ENCODE peak calls at places on chromosomes 13 and 19, in six cellular contexts. U is mesendoderm, T is cardiac fibroblast, Q is fibroblast of mammary gland, Z is fibroblast of lung, N is psoas muscle. W is an unnamed sample.

GRCh38 chr13:48600374-48601364 is 53.1 kb upstream of the CYSLTR2 start:
- DNase-seq in U (peak; percentile 85), T (peak; percentile 49), Q (peak; percentile 32), Z (peak; percentile 97), N (no peak), W (peak; percentile 70)

GRCh38 chr19:39539165-39539518 is 819 bp downstream of the EID2 start:
- DNase-seq in U (peak; percentile 93), T (peak; percentile 53), Q (peak; percentile 21), Z (peak; percentile 74), N (no peak), W (no peak)

GRCh38 chr13:47474845-47475244 is 526.2 kb downstream of the SUCLA2 start:
- DNase-seq in U (no peak), T (no peak), Q (peak; percentile 32), Z (no peak), N (no peak), W (no peak)

GRCh38 chr19:50562329-50562728 is 5.9 kb downstream of the LRRC4B start:
- DNase-seq in U (no peak), T (no peak), Q (no peak), Z (no peak), N (no peak), W (no peak)

GRCh38 chr13:38530492-38530891 is 156.4 kb upstream of the FREM2 start:
- DNase-seq in U (no peak), T (peak; percentile 43), Q (peak; percentile 25), Z (peak; percentile 3), N (no peak), W (no peak)

GRCh38 chr19:15759962-15760565 is 22.3 kb downstream of the OR10H3 start:
- DNase-seq in U (no peak), T (no peak), Q (no peak), Z (no peak), N (no peak), W (no peak)

GRCh38 chr13:51638497-51638871 is 54.2 kb downstream of the WDFY2 start:
- DNase-seq in U (peak; percentile 25), T (peak; percentile 37), Q (peak; percentile 43), Z (peak; percentile 45), N (no peak), W (no peak)

GRCh38 chr13:111210082-111210481 is 95.0 kb downstream of the ARHGEF7 start:
- DNase-seq in U (no peak), T (no peak), Q (peak; percentile 25), Z (no peak), N (no peak), W (no peak)

GRCh38 chr13:32229443-32229842 is 85.7 kb downstream of the ZAR1L start:
- DNase-seq in U (no peak), T (no peak), Q (no peak), Z (peak; percentile 67), N (no peak), W (no peak)

GRCh38 chr13:43769552-43769951 is 17.2 kb downstream of the ENOX1 start:
- DNase-seq in U (no peak), T (no peak), Q (no peak), Z (no peak), N (no peak), W (no peak)

GRCh38 chr19:55171440-55171839 is 5.0 kb upstream of the DNAAF3 start:
- DNase-seq in U (no peak), T (no peak), Q (no peak), Z (no peak), N (no peak), W (no peak)

GRCh38 chr19:50430888-50431342 is 1.8 kb upstream of the MYBPC2 start:
- DNase-seq in U (no peak), T (no peak), Q (no peak), Z (no peak), N (no peak), W (no peak)

GRCh38 chr19:14494910-14495677 is 833 bp downstream of the GIPC1 start:
- DNase-seq in U (no peak), T (no peak), Q (no peak), Z (no peak), N (no peak), W (no peak)

GRCh38 chr19:21484631-21485030 is 20.8 kb upstream of the ZNF429 start:
- DNase-seq in U (no peak), T (no peak), Q (no peak), Z (no peak), N (no peak), W (no peak)

GRCh38 chr13:109879338-109879737 is 93.0 kb upstream of the IRS2 start:
- DNase-seq in U (no peak), T (no peak), Q (no peak), Z (no peak), N (no peak), W (no peak)

GRCh38 chr19:47176627-47177090 is 46.0 kb downstream of the SAE1 start:
- DNase-seq in U (no peak), T (peak; percentile 96), Q (peak; percentile 89), Z (peak; percentile 96), N (no peak), W (peak; percentile 74)

GRCh38 chr13:109256866-109257760 is 529.3 kb downstream of the IRS2 start:
- DNase-seq in U (peak; percentile 87), T (peak; percentile 100), Q (peak; percentile 98), Z (peak; percentile 99), N (no peak), W (peak; percentile 99)

GRCh38 chr19:18120127-18120526 is 22.5 kb downstream of the MAST3 start:
- DNase-seq in U (no peak), T (no peak), Q (no peak), Z (no peak), N (no peak), W (no peak)

GRCh38 chr19:48833977-48834376 is 2.3 kb downstream of the HSD17B14 start:
- DNase-seq in U (peak; percentile 89), T (no peak), Q (no peak), Z (no peak), N (no peak), W (no peak)

DNA sequence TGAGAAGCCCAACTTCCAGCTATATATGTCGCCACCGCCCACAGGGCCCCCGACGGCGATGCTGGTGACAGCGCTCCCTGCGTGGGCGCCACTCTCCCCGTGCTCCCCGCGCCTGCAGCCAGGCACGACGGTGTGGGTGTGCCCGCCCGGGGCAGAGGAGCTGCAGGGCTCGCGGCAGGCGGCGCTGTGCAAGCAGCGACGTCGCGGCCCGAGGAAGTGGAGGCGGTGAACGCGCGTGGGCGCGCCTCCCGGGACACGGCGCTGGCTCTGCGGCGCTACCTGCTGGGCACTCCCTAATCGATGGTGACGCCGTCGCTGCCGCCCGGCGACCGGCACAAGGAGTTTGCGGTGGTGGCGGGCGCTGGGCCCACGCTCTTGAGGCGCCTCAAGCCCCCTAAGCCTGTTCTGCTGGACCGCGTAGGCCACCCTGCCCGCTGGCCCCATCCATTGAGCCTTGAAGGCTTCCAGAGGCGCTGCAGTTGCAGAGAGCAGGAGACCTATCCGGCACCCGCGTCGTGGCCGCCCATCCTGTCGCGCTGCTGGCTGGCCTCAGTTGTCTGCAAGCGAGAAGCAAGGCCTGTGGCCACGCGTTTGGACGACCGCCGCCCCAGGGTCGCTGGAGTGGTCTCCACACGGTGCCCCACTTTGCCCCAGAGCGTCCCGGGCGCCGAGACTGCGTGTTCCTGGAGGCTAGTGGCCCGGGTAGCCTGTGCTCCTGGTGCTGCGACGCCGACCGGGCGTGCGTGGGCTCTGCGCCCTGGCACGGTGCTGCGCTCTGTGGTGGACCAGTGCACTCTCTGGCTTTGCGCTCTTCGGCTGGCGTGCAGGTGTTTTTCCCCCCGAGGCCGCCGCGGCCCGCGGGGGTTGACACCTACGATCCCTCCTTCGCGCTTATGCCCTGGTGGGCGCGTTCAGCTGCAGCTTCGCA is 23.1 kb downstream of the LRFN3 start:
- DNase-seq in U (no peak), T (no peak), Q (no peak), Z (no peak), N (peak; percentile 33), W (no peak)
- H3K4me3 ChIP-seq in U (no peak overlapping the region), T (no peak overlapping the region), Q (no peak overlapping the region), Z (no peak overlapping the region), N (peak overlapping the region; percentile 22), W (no peak overlapping the region)

GRCh38 chr19:11422163-11423068 is 3.3 kb upstream of the RGL3 start:
- DNase-seq in U (peak; percentile 96), T (peak; percentile 68), Q (peak; percentile 39), Z (peak; percentile 17), N (peak; percentile 70), W (no peak)

GRCh38 chr19:11420894-11421606 is 1.9 kb upstream of the RGL3 start:
- DNase-seq in U (peak; percentile 46), T (no peak), Q (no peak), Z (no peak), N (peak; percentile 42), W (no peak)

GRCh38 chr19:11423164-11423803 is 4.2 kb upstream of the RGL3 start:
- DNase-seq in U (no peak), T (no peak), Q (no peak), Z (no peak), N (no peak), W (no peak)

GRCh38 chr19:11420429-11420893 is 1.3 kb upstream of the RGL3 start:
- DNase-seq in U (no peak), T (peak; percentile 57), Q (peak; percentile 80), Z (no peak), N (peak; percentile 72), W (peak; percentile 25)

DNA sequence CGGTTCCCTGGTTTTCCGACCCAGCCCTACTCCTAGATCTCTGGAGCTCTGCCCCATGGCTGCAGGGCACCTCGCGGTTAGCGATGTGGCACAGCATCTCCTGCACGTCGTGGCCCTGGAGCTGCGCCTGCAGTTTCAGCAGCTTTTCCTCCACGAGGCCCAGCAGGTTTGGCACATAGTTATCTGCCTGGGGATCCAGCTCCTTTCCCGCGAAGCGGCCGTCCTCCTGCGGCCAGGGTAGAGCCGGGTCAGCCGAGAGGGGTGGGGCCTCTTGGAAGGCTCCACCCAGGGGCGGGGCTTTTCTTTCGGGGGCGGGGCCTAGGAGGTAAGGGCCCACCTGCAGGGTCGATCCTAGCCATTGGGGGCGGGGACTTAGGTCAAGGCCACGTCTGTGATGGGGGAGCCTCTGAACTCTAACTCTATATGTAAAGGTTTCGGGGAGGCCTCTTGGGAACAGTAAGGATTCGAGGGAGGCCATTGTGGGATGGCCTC is 2.5 kb upstream of the RGL3 start:
- DNase-seq in U (peak; percentile 83), T (no peak), Q (no peak), Z (no peak), N (peak; percentile 42), W (no peak)
- H3K4me3 ChIP-seq in U (peak overlapping the region; percentile 38), T (no peak overlapping the region), Q (no peak overlapping the region), Z (no peak overlapping the region), N (peak overlapping the region; percentile 47), W (no peak overlapping the region)

GRCh38 chr13:24011266-24011665 is 114.0 kb upstream of the C1QTNF9B start:
- DNase-seq in U (no peak), T (no peak), Q (no peak), Z (no peak), N (no peak), W (no peak)

GRCh38 chr13:24012648-24013047 is 115.3 kb upstream of the C1QTNF9B start:
- DNase-seq in U (no peak), T (no peak), Q (no peak), Z (no peak), N (no peak), W (no peak)

GRCh38 chr13:24013189-24013588 is 115.9 kb upstream of the C1QTNF9B start:
- DNase-seq in U (no peak), T (no peak), Q (no peak), Z (no peak), N (no peak), W (no peak)

DNA sequence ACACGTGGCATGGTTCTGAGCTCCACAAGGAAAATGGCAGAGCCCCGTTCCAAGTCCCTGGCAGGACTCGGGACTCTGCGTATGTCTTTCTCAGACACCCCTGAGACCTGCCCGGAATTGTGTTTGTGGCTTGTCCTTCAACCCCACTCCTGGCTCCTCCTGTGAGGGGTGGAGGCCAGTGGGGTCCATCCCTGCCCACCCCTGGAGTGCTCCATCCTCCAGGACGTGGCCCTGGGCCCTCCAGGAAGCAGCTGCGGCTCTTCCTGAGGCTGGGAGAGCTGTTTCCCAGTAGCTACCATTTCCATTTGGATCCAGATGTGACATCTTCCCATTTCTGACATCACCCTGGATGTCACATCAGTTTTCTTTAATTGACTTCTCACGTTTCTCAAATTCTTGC is 118.7 kb upstream of the C1QTNF9B start:
- DNase-seq in U (no peak), T (no peak), Q (no peak), Z (no peak), N (no peak), W (no peak)
- H3K4me3 ChIP-seq in U (no peak overlapping the region), T (no peak overlapping the region), Q (no peak overlapping the region), Z (no peak overlapping the region), N (no peak overlapping the region), W (no peak overlapping the region)

GRCh38 chr19:1074512-1075283 is 7.7 kb downstream of the ARHGAP45 start:
- DNase-seq in U (no peak), T (no peak), Q (no peak), Z (no peak), N (peak; percentile 83), W (no peak)
- H3K4me3 ChIP-seq in U (no peak overlapping the region), T (no peak overlapping the region), Q (no peak overlapping the region), Z (no peak overlapping the region), N (peak overlapping the region; percentile 15), W (no peak overlapping the region)

W was measured in skeletal muscle cell.